ENCODE peak calls at places on chromosomes 3 and 15, in four cellular contexts. L is GM10248, J is foreskin fibroblast, U is H1. O is an unnamed sample.
A peak's percentile ranks its signal among the peaks of the same experiment; 100 is the strongest.

GRCh38 chr3:27749640-27750039 is 27.5 kb upstream of the EOMES start:
- DNase-seq in L (no peak), J (no peak), U (no peak), O (no peak)

GRCh38 chr15:66633851-66634250 is 68.1 kb upstream of the LCTL start:
- DNase-seq in L (no peak), J (no peak), U (no peak), O (no peak)

GRCh38 chr3:31288641-31289100 is 244.1 kb upstream of the STT3B start:
- DNase-seq in L (no peak), J (peak; percentile 4), U (peak; percentile 10), O (no peak)

GRCh38 chr3:122794483-122794778 is 438 bp upstream of the SLC49A4 start:
- DNase-seq in L (no peak), J (no peak), U (no peak), O (no peak)

GRCh38 chr15:98930591-98930990 is 77.0 kb downstream of the PGPEP1L start:
- DNase-seq in L (no peak), J (no peak), U (no peak), O (no peak)

GRCh38 chr3:139353920-139354556 is 10.2 kb downstream of the MRPS22 start:
- DNase-seq in L (no peak), J (peak; percentile 44), U (no peak), O (no peak)

GRCh38 chr3:37224879-37225278 is 50.5 kb upstream of the LRRFIP2 start:
- DNase-seq in L (no peak), J (no peak), U (no peak), O (no peak)

GRCh38 chr3:170321326-170322034 is 36.0 kb upstream of the SKIL start:
- DNase-seq in L (no peak), J (no peak), U (no peak), O (no peak)

GRCh38 chr3:89572261-89572660 is 464.8 kb downstream of the EPHA3 start:
- DNase-seq in L (no peak), J (no peak), U (no peak), O (no peak)

GRCh38 chr3:178140491-178140890 is 395.7 kb upstream of the KCNMB2 start:
- DNase-seq in L (no peak), J (peak; percentile 15), U (no peak), O (no peak)

GRCh38 chr3:125054436-125055164 is 1.2 kb downstream of the HEG1 start:
- DNase-seq in L (peak; percentile 67), J (peak; percentile 50), U (no peak), O (no peak)

GRCh38 chr15:93348711-93349110 is 259.7 kb upstream of the RGMA start:
- DNase-seq in L (no peak), J (no peak), U (no peak), O (no peak)

GRCh38 chr3:180870008-180870733 is 42.3 kb upstream of the FXR1 start:
- DNase-seq in L (no peak), J (no peak), U (peak; percentile 29), O (peak; percentile 45)

GRCh38 chr3:43389388-43390254 is 103.3 kb downstream of the SNRK start:
- DNase-seq in L (no peak), J (peak; percentile 42), U (no peak), O (no peak)

GRCh38 chr3:72338942-72339749 is 509.1 kb downstream of the SHQ1 start:
- DNase-seq in L (no peak), J (peak; percentile 97), U (no peak), O (peak; percentile 81)

GRCh38 chr3:37768107-37768809 is 93.4 kb upstream of the CTDSPL start:
- DNase-seq in L (no peak), J (no peak), U (no peak), O (no peak)

GRCh38 chr3:10249833-10250232 is 1.6 kb downstream of the TATDN2 start:
- DNase-seq in L (no peak), J (no peak), U (no peak), O (no peak)

GRCh38 chr3:113039546-113039945 is 48.8 kb downstream of the GTPBP8 start:
- DNase-seq in L (no peak), J (no peak), U (no peak), O (no peak)

GRCh38 chr3:18351823-18352744 is 73.1 kb downstream of the SATB1 start:
- DNase-seq in L (no peak), J (no peak), U (no peak), O (no peak)

GRCh38 chr3:160490166-160490565 is 40.6 kb upstream of the TRIM59 start:
- DNase-seq in L (no peak), J (no peak), U (no peak), O (no peak)

GRCh38 chr3:160485931-160486330 is 36.3 kb upstream of the TRIM59 start:
- DNase-seq in L (no peak), J (no peak), U (no peak), O (no peak)

GRCh38 chr3:160481856-160482255 is 32.3 kb upstream of the TRIM59 start:
- DNase-seq in L (no peak), J (no peak), U (no peak), O (no peak)

GRCh38 chr3:160482796-160483195 is 33.2 kb upstream of the TRIM59 start:
- DNase-seq in L (no peak), J (peak; percentile 28), U (no peak), O (no peak)

GRCh38 chr3:160486459-160486869 is 36.9 kb upstream of the TRIM59 start:
- DNase-seq in L (peak; percentile 30), J (peak; percentile 29), U (no peak), O (no peak)
- TF ChIP-seq CTCF in L (peak; percentile 46), J (peak; percentile 24), U (peak; percentile 27), O (peak; percentile 66)

DNA sequence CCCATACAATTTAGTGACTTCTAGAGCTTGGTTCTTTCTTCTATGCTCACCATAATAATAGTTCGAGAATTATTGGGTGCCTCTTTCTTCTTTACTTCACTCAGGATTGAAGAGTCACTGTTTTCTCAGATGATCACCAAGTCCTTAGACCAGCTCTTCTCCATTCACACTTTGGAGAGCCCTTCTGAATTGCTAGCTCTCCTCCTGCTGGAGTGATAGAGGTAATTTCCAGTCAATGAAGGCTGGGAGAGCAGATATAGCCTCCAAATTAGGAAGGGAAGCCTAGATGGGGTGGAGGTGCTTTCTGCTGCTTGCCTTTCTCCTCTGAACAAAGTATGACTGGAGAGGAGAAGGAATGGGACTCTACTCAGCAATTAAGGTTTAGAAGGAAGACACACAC is 10.7 kb upstream of the BBX start:
- DNase-seq in L (no peak), J (no peak), U (no peak), O (no peak)
- TF ChIP-seq CTCF in L (no peak), J (no peak), U (peak; percentile 27), O (no peak)

GRCh38 chr3:119636194-119636593 is 24.2 kb downstream of the POPDC2 start:
- DNase-seq in L (no peak), J (no peak), U (no peak), O (no peak)
- TF ChIP-seq CTCF in L (no peak), J (no peak), U (no peak), O (no peak)

DNA sequence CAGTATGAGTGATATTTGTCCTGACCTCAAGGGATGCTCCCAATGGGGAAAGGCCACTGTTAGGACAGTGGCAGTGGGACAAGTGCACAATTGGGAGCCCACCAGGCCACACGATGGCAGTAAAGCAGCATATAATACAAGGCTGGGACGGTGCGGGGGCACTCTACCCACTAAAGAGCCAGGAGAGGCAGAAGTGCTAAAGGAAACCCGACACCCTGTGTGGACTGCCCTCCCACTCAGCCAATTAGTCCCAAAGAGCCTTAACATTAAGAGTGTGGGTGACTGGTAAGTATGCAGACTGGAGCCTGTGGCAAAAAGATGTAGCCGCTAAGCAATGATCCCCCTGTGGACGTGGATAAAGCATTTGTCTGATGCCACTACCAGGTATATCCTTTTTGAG is 8.2 kb upstream of the ZNF589 start:
- DNase-seq in L (peak; percentile 53), J (peak; percentile 61), U (peak; percentile 33), O (peak; percentile 28)
- TF ChIP-seq CTCF in L (peak; percentile 78), J (peak; percentile 69), U (peak; percentile 63), O (peak; percentile 46)

O was measured in gastrocnemius medialis.